ENCODE peak calls at places on chromosomes 3 and 15, in six cellular contexts. R is stomach, S is adrenal gland, X is IMR-90, B is sigmoid colon, E is thyroid gland. W is an unnamed sample.

GRCh38 chr3:55968331-55968730 is 481.2 kb upstream of the WNT5A start:
- DNase-seq in R (no peak), S (no peak), X (peak; percentile 0), B (no peak), E (no peak), W (no peak)

GRCh38 chr15:35540885-35541284 is 5.1 kb downstream of the DPH6 start:
- DNase-seq in R (no peak), S (no peak), X (peak; percentile 89), B (no peak), E (no peak), W (no peak)

GRCh38 chr15:31216210-31216911 is 110.3 kb upstream of the KLF13 start:
- DNase-seq in R (peak; percentile 93), S (peak; percentile 90), X (no peak), B (peak; percentile 95), E (peak; percentile 88), W (peak; percentile 93)

GRCh38 chr3:194604126-194604525 is 29.1 kb downstream of the TMEM44 start:
- DNase-seq in R (no peak), S (no peak), X (no peak), B (no peak), E (no peak), W (no peak)

GRCh38 chr3:115254492-115255196 is 107.6 kb upstream of the ZBTB20 start:
- DNase-seq in R (no peak), S (no peak), X (no peak), B (peak; percentile 42), E (no peak), W (no peak)

GRCh38 chr3:38001456-38002081 is 11.0 kb downstream of the VILL start:
- DNase-seq in R (peak; percentile 87), S (no peak), X (no peak), B (peak; percentile 63), E (no peak), W (peak; percentile 10)

GRCh38 chr15:56568466-56569167 is 103.7 kb upstream of the MNS1 start:
- DNase-seq in R (no peak), S (no peak), X (no peak), B (no peak), E (no peak), W (no peak)

GRCh38 chr15:65189102-65189740 is 4.1 kb upstream of the CLPX start:
- DNase-seq in R (no peak), S (peak; percentile 54), X (peak; percentile 67), B (peak; percentile 63), E (peak; percentile 26), W (peak; percentile 49)

GRCh38 chr3:130658666-130659065 is 88.0 kb downstream of the PIK3R4 start:
- DNase-seq in R (no peak), S (no peak), X (peak; percentile 36), B (no peak), E (peak; percentile 29), W (no peak)

GRCh38 chr15:75785771-75786563 is 57.3 kb upstream of the UBE2Q2 start:
- DNase-seq in R (no peak), S (peak; percentile 52), X (no peak), B (peak; percentile 68), E (no peak), W (peak; percentile 60)

GRCh38 chr3:123229145-123229544 is 27.4 kb downstream of the SEC22A start:
- DNase-seq in R (no peak), S (no peak), X (peak; percentile 2), B (no peak), E (no peak), W (peak; percentile 27)

GRCh38 chr3:56573501-56573900 is 16.5 kb downstream of the CCDC66 start:
- DNase-seq in R (no peak), S (no peak), X (no peak), B (no peak), E (no peak), W (no peak)

GRCh38 chr3:169264711-169265110 is 398.8 kb downstream of the MECOM start:
- DNase-seq in R (peak; percentile 70), S (peak; percentile 61), X (peak; percentile 44), B (no peak), E (peak; percentile 27), W (no peak)

GRCh38 chr15:77907824-77908751 is 169.4 kb downstream of the TBC1D2B start:
- DNase-seq in R (peak; percentile 78), S (peak; percentile 66), X (peak; percentile 18), B (peak; percentile 57), E (peak; percentile 50), W (peak; percentile 55)

GRCh38 chr3:116757310-116757709 is 47.7 kb downstream of the TUSC7 start:
- DNase-seq in R (no peak), S (no peak), X (no peak), B (no peak), E (no peak), W (no peak)

GRCh38 chr15:48564690-48565089 is 80.8 kb downstream of the FBN1 start:
- DNase-seq in R (no peak), S (no peak), X (no peak), B (no peak), E (no peak), W (peak; percentile 72)

GRCh38 chr15:57094594-57095257 is 176.3 kb downstream of the TCF12 start:
- DNase-seq in R (no peak), S (no peak), X (no peak), B (no peak), E (no peak), W (no peak)

GRCh38 chr3:11995061-11995460 is 9.1 kb upstream of the SYN2 start:
- DNase-seq in R (no peak), S (no peak), X (no peak), B (no peak), E (no peak), W (no peak)

GRCh38 chr3:60079076-60079475 is 1029.3 kb upstream of the CFAP20DC start:
- DNase-seq in R (no peak), S (no peak), X (no peak), B (no peak), E (no peak), W (no peak)

GRCh38 chr15:101439920-101440319 is 49.6 kb downstream of the PCSK6 start:
- DNase-seq in R (peak; percentile 23), S (peak; percentile 46), X (peak; percentile 24), B (no peak), E (no peak), W (no peak)

GRCh38 chr3:13676618-13677017 is 127.7 kb downstream of the FBLN2 start:
- DNase-seq in R (no peak), S (no peak), X (no peak), B (no peak), E (no peak), W (no peak)

GRCh38 chr3:29949131-29949530 is 657.3 kb upstream of the TGFBR2 start:
- DNase-seq in R (no peak), S (no peak), X (peak; percentile 35), B (no peak), E (no peak), W (no peak)

GRCh38 chr3:193742628-193743027 is 149.6 kb downstream of the OPA1 start:
- DNase-seq in R (no peak), S (no peak), X (no peak), B (no peak), E (no peak), W (no peak)

GRCh38 chr3:136678981-136679380 is 73.2 kb downstream of the STAG1 start:
- DNase-seq in R (no peak), S (no peak), X (no peak), B (no peak), E (no peak), W (no peak)

GRCh38 chr3:172128852-172129251 is 89.5 kb downstream of the FNDC3B start:
- DNase-seq in R (no peak), S (no peak), X (no peak), B (no peak), E (no peak), W (no peak)
- TF ChIP-seq POLR2A in R (no peak), S (no peak), X (no peak), B (no peak), E (no peak), W (no peak)

GRCh38 chr3:125062904-125063618 is 7.3 kb upstream of the HEG1 start:
- DNase-seq in R (peak; percentile 40), S (peak; percentile 56), X (peak; percentile 97), B (no peak), E (peak; percentile 72), W (no peak)

GRCh38 chr3:125059488-125060245 is 3.9 kb upstream of the HEG1 start:
- DNase-seq in R (no peak), S (no peak), X (peak; percentile 37), B (no peak), E (no peak), W (no peak)

GRCh38 chr3:125058959-125059358 is 3.2 kb upstream of the HEG1 start:
- DNase-seq in R (no peak), S (no peak), X (no peak), B (no peak), E (no peak), W (no peak)

GRCh38 chr3:125061646-125062045 is 5.8 kb upstream of the HEG1 start:
- DNase-seq in R (no peak), S (no peak), X (no peak), B (no peak), E (no peak), W (no peak)

DNA sequence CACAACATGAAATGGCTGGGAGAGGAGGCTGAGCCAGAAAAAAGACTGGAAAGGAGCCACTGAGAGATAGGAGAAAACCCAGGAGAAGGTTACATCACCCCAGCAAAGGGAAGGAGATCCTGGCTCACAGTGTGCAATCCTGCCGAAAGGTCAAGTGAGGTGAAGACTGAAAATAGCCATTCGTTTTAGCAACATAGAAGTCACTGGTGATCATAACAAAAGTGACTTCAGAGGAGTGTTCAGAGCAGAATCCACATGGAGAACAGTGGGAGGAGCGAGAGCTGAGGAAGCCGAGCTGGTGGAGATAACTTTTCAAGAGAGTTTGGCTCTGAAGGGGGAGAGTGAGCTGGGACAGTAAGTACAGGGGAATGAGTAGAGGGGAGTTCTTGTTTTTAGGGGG is 5.4 kb upstream of the HEG1 start:
- DNase-seq in R (no peak), S (peak; percentile 84), X (peak; percentile 84), B (peak; percentile 89), E (peak; percentile 34), W (no peak)
- TF ChIP-seq POLR2A in R (no peak), S (peak; percentile 30), X (no peak), B (no peak), E (no peak), W (no peak)

DNA sequence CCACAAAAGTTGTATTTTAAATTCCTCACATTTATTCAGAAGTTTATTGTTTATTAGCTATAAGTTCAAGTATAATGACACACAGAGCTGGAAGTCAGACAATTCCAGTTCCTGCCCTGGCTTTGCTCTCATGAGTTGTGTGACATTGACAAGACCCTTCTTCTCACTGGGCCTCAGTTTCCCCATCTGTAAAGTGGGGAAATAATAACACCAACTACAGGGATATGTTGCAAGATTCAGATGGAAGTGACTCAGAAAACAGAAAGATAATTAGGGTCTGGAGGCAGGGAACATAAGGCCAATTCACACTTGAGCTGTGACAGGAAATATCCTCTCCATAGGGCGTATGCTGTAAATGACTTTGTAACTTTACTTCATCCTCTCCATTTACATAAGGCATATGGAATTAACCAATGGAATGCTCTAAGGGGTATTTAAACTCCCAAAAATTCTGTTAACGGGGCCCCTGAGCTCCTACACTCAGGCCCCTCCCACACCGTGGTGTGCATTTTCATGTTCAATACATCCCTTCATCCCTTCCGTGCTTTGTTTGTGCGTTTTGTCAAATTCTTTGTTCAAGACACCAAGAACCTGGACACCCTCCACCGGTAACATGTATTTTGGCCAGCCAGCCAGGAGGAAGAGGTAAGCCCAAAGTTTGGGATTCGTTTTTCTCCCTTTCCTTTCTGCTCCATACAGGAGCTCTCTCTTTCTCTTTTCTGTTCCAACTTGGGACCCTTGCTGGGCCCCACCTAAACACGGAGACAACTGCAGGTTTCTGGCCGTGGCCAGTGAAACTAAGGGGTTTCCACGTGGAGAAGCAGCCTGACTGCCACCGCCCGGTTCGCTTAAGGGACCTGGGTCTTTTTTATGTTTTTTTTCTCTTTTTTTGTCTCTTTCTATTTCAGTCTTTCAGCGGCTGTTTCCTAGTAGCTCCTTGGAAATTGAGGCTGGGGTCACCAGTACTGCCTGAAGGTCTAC is 16.9 kb downstream of the CYP11A1 start:
- DNase-seq in R (no peak), S (no peak), X (no peak), B (no peak), E (no peak), W (no peak)
- TF ChIP-seq POLR2A in R (no peak), S (no peak), X (no peak), B (no peak), E (no peak), W (no peak)

GRCh38 chr3:42772670-42773408 is at the start of gene CCDC13:
- DNase-seq in R (peak; percentile 92), S (peak; percentile 98), X (peak; percentile 84), B (peak; percentile 97), E (peak; percentile 96), W (peak; percentile 97)
- TF ChIP-seq POLR2A in R (no peak), S (no peak), X (no peak), B (no peak), E (no peak), W (peak; percentile 72)

W was measured in erythroblast.